ENCODE peak calls at places on chromosomes 2 and 18, in four cellular contexts. E, U, K and H are unnamed samples.
A peak's percentile ranks its signal among the peaks of the same experiment; 100 is the strongest.

GRCh38 chr2:25251032-25251460 is 82.7 kb upstream of the POMC start:
- DNase-seq in U (no peak), E (no peak), K (peak; percentile 49), H (no peak)

GRCh38 chr2:223801702-223802101 is 35.7 kb downstream of the AP1S3 start:
- DNase-seq in K (no peak), U (no peak), E (no peak), H (no peak)

GRCh38 chr18:77977331-77977730 is 727.7 kb downstream of the GALR1 start:
- DNase-seq in K (no peak), U (no peak), E (no peak), H (no peak)

GRCh38 chr2:97714084-97714949 is 941 bp downstream of the ZAP70 start:
- DNase-seq in K (no peak), E (no peak), U (no peak), H (peak; percentile 11)

GRCh38 chr2:7508220-7508943 is 591.2 kb downstream of the RNF144A start:
- DNase-seq in E (no peak), U (no peak), K (no peak), H (no peak)

GRCh38 chr18:58996131-58996632 is 131.5 kb downstream of the ZNF532 start:
- DNase-seq in U (peak; percentile 80), E (peak; percentile 74), K (no peak), H (no peak)

GRCh38 chr2:20229322-20230201 is 4.6 kb upstream of the SDC1 start:
- DNase-seq in E (no peak), U (no peak), K (no peak), H (no peak)

GRCh38 chr2:53593891-53594585 is 173.6 kb upstream of the CHAC2 start:
- DNase-seq in U (peak; percentile 30), E (no peak), K (no peak), H (no peak)

GRCh38 chr18:7953085-7953958 is 386.2 kb downstream of the PTPRM start:
- DNase-seq in K (no peak), U (no peak), E (no peak), H (no peak)

GRCh38 chr2:64943387-64944150 is 45.6 kb upstream of the SLC1A4 start:
- DNase-seq in E (peak; percentile 43), K (no peak), U (peak; percentile 64), H (no peak)

GRCh38 chr2:46985512-46985911 is 69.9 kb upstream of the MCFD2 start:
- DNase-seq in U (no peak), E (no peak), K (no peak), H (no peak)
- H3K4me1 ChIP-seq in U (peaks cover 41% of the 10 kb centered on the region), E (peaks cover 82% of the 10 kb centered on the region), K (peaks cover 39% of the 10 kb centered on the region), H (peaks cover 7% of the 10 kb centered on the region)

GRCh38 chr2:74496997-74497776 is 2.2 kb downstream of the LBX2 start:
- DNase-seq in U (no peak), K (no peak), E (no peak), H (no peak)

GRCh38 chr2:74498500-74499268 is 719 bp downstream of the LBX2 start:
- DNase-seq in K (no peak), U (no peak), E (no peak), H (no peak)

GRCh38 chr2:74499940-74500577 is 656 bp upstream of the LBX2 start:
- DNase-seq in K (no peak), U (no peak), E (no peak), H (no peak)

GRCh38 chr2:74499269-74499939 is at the start of gene LBX2:
- DNase-seq in K (no peak), U (no peak), E (no peak), H (peak; percentile 45)

GRCh38 chr2:74497777-74498499 is 1.5 kb downstream of the LBX2 start:
- DNase-seq in U (no peak), K (no peak), E (no peak), H (peak; percentile 40)
- H3K27me3 ChIP-seq in U (no peaks in the 10 kb centered on the region), K (peaks cover 75% of the 10 kb centered on the region), E (peaks cover 63% of the 10 kb centered on the region), H (peaks cover 4% of the 10 kb centered on the region)

DNA sequence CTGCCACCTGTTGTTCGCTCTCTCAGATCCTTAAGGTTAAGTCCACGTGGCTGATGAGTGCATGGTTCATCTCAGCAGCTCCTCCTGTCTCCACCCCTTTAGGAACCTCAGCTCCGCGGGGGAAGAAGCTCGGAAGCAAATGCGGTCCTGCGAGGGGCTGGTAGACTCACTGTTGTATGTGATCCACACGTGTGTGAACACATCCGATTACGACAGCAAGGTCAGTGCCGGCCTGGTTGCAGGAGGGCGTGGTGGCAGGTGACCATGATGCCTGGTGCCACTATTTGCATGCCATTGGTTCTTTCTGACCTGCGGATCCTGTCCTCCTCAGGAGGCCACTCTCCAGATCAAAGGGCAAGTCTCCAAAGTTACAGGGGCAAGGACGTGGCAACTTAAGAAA is 133.9 kb upstream of the DAPL1 start:
- DNase-seq in U (no peak), E (no peak), K (no peak), H (no peak)
- H3K36me3 ChIP-seq in U (peaks cover 8% of the 10 kb centered on the region), E (no peaks in the 10 kb centered on the region), K (peaks cover 56% of the 10 kb centered on the region), H (peaks cover 7% of the 10 kb centered on the region)

GRCh38 chr2:188786368-188786781 is 187.8 kb upstream of the COL3A1 start:
- DNase-seq in U (peak; percentile 82), E (peak; percentile 39), K (no peak), H (no peak)
- H3K4me1 ChIP-seq in U (peaks cover 25% of the 10 kb centered on the region), E (peaks cover 19% of the 10 kb centered on the region), K (peaks cover 8% of the 10 kb centered on the region), H (no peaks in the 10 kb centered on the region)

DNA sequence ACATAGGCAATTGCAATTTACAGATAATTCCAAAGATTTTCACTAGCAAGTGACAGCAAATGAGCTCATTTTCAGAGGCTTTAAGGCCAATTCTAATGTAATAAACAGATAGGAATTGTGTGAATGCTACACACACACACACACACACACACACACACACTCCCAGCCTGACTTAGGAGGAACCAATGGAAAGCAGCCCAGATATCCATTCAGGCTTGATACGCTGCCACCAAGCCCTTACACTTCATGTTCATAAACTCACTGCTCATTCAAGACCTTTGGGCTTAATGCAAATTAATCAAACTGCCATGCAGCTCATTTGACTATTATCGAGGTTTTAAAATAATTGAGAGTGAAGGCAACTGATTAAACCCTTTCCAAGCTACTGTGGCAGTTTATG is 298.9 kb upstream of the NCKAP5 start:
- DNase-seq in K (no peak), U (no peak), E (no peak), H (no peak)
- H3K27me3 ChIP-seq in K (no peaks in the 10 kb centered on the region), U (no peaks in the 10 kb centered on the region), E (no peaks in the 10 kb centered on the region), H (no peaks in the 10 kb centered on the region)

DNA sequence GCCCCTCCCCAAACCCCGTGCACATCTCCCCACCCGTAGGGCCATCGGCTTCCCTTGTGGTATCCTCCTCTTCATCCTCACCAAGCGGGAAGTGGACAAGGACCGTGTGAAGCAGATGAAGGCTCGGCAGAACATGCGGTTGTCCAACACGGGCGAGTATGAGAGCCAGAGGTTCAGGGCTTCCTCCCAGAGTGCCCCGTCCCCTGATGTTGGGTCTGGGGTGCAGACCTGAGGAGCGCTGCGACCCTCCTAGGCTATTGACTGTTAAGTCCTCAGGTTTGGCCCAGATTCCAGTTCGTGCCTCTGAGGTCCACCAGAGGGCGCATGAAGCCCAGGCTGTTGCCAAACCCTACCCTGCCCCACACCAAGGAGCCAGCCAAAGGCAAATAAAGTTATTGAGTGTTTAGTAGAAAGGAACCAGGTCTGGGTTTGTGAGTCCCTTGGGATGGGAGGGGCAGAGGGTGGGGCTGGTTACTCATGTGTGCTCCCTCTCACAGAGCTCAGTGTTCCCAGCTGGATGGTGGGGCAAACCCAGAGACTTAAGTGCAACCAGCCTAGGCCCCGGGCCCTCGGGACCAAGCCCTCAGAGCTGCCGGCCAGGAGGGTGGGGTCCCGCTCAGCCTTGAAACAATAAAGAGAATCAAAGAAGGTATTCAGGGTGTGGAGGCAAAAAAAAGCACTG is 2.4 kb downstream of the PNKD start:
- DNase-seq in U (peak; percentile 96), E (peak; percentile 87), K (peak; percentile 78), H (peak; percentile 80)
- H3K36me3 ChIP-seq in U (peaks cover 25% of the 10 kb centered on the region), E (no peaks in the 10 kb centered on the region), K (peaks cover 41% of the 10 kb centered on the region), H (peaks cover 13% of the 10 kb centered on the region)

DNA sequence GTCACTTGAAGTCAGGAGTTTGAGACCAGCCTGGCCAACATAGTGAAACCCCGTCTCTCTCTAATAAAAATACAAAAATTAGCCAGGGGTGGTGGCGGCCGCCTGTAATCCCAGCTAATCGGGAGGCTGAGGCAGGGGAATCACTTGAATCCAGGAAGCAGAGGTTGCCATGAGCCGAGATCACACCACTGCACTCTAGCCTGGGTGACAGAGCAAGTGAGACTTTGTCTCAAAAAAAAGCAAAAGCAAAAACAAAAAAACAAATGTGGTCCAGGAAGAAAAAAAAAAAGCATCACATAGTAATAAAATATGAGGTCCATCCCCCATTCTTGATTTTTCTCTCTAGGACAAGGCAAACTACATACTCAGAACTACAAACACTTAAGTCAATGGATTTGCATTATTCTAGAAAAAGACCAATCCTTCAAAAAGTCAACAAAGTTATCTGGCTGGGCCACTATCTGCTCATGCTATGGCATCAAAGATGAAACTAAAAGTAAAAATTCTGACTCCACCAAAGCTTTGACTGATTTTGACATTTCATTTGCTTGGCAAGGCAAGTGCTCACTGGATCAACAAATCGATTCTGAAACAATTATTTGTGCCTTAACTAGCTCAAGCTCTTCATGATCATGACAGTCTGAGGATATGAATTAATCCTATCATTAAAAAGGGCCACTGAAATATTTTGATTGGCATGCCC is 28.4 kb downstream of the MEX3C start:
- DNase-seq in K (no peak), U (no peak), E (no peak), H (no peak)
- H3K4me1 ChIP-seq in K (peaks cover 19% of the 10 kb centered on the region), U (no peaks in the 10 kb centered on the region), E (peaks cover 7% of the 10 kb centered on the region), H (no peaks in the 10 kb centered on the region)